ENCODE peak calls at places on chromosomes 1 and 21, in five cellular contexts. T is T follicular helper cell, U is lower lobe of right lung, F is T-cell, B is GDM1. X is an unnamed sample.

GRCh38 chr1:147676306-147677085 is 6.2 kb upstream of the ACP6 start:
- DNase-seq in F (no peak), B (no peak), U (no peak), T (no peak), X (no peak)

GRCh38 chr1:53680868-53681267 is 58.1 kb downstream of the GLIS1 start:
- DNase-seq in B (no peak), F (no peak), T (no peak), U (no peak), X (no peak)

GRCh38 chr21:16891821-16892220 is 621.0 kb upstream of the CXADR start:
- DNase-seq in U (no peak), T (no peak), F (no peak), B (no peak), X (no peak)

GRCh38 chr1:57843760-57844159 is 419.9 kb upstream of the DAB1 start:
- DNase-seq in T (no peak), B (no peak), U (no peak), F (no peak), X (no peak)

GRCh38 chr1:160519542-160520435 is 3.3 kb downstream of the SLAMF6 start:
- DNase-seq in U (no peak), T (no peak), F (peak), B (no peak), X (no peak)

GRCh38 chr21:34511787-34512451 is at the start of gene KCNE1:
- DNase-seq in U (peak), B (no peak), T (no peak), F (no peak), X (no peak)

GRCh38 chr1:214824758-214825157 is 221.8 kb downstream of the CENPF start:
- DNase-seq in U (no peak), T (no peak), B (no peak), F (no peak), X (no peak)

GRCh38 chr1:67966001-67966665 is 84.3 kb downstream of the DIRAS3 start:
- DNase-seq in B (no peak), U (no peak), T (no peak), F (no peak), X (no peak)

GRCh38 chr1:218048828-218049227 is 236.3 kb upstream of the RRP15 start:
- DNase-seq in U (no peak), T (no peak), F (no peak), B (no peak), X (no peak)

GRCh38 chr1:159929155-159930051 is 4.1 kb upstream of the TAGLN2 start:
- DNase-seq in T (no peak), B (no peak), F (no peak), U (no peak), X (no peak)

GRCh38 chr1:207754011-207754410 is 2.2 kb downstream of the CD46 start:
- DNase-seq in B (no peak), F (no peak), U (no peak), T (no peak), X (no peak)

GRCh38 chr1:223504741-223505140 is 111.5 kb downstream of the CCDC185 start:
- DNase-seq in U (peak), T (no peak), B (no peak), F (no peak), X (no peak)

GRCh38 chr1:225299624-225300023 is 128.2 kb downstream of the LBR start:
- DNase-seq in F (no peak), T (no peak), B (no peak), U (no peak), X (no peak)

GRCh38 chr1:204565617-204566582 is 49.7 kb downstream of the MDM4 start:
- DNase-seq in T (peak), F (peak), U (no peak), B (peak), X (peak)

GRCh38 chr1:167738158-167738557 is 16.4 kb downstream of the MPZL1 start:
- DNase-seq in U (no peak), T (no peak), F (no peak), B (no peak), X (no peak)

GRCh38 chr1:86692636-86693035 is 11.7 kb upstream of the SH3GLB1 start:
- DNase-seq in F (no peak), U (no peak), B (no peak), T (no peak), X (no peak)

GRCh38 chr1:62735491-62736171 is 47.4 kb upstream of the DOCK7 start:
- DNase-seq in T (no peak), F (no peak), B (no peak), U (no peak), X (no peak)

GRCh38 chr1:35605882-35606182 is 32.7 kb downstream of the TFAP2E start:
- DNase-seq in T (no peak), F (no peak), B (no peak), U (no peak), X (no peak)

GRCh38 chr1:195738971-195739650 is 869.1 kb downstream of the KCNT2 start:
- DNase-seq in F (no peak), U (no peak), T (no peak), B (no peak), X (no peak)

GRCh38 chr1:204723131-204723787 is 37.7 kb upstream of the LRRN2 start:
- DNase-seq in F (no peak), B (no peak), T (no peak), U (no peak), X (no peak)

X was measured in effector CD8-positive, alpha-beta T cell.